ENCODE peak calls at places on chromosomes 6 and 20, in five cellular contexts. One of them, this sample, is unnamed.

GRCh38 chr20:31788578-31788977 is 30.6 kb upstream of the MYLK2 start:
- DNase-seq in IMR-90: peak
- DNase-seq in HepG2: no peak
- DNase-seq in K562: no peak
- DNase-seq in H1: no peak
- DNase-seq in this sample: peak

GRCh38 chr6:551405-551804 is 105.5 kb downstream of the HUS1B start:
- DNase-seq in IMR-90: peak
- DNase-seq in HepG2: peak
- DNase-seq in K562: peak
- DNase-seq in H1: peak
- DNase-seq in this sample: no peak

GRCh38 chr6:20814494-20814893 is 280.2 kb downstream of the CDKAL1 start:
- DNase-seq in HepG2: no peak
- DNase-seq in K562: no peak
- DNase-seq in IMR-90: no peak
- DNase-seq in H1: no peak
- DNase-seq in this sample: no peak

GRCh38 chr20:2301164-2301622 is 5.4 kb downstream of the TGM3 start:
- DNase-seq in H1: no peak
- DNase-seq in IMR-90: no peak
- DNase-seq in HepG2: peak
- DNase-seq in K562: peak
- DNase-seq in this sample: peak

GRCh38 chr20:7108929-7109328 is 341.4 kb downstream of the BMP2 start:
- DNase-seq in HepG2: no peak
- DNase-seq in H1: no peak
- DNase-seq in IMR-90: no peak
- DNase-seq in K562: no peak
- DNase-seq in this sample: no peak

GRCh38 chr6:167827588-167828324 is 1.0 kb downstream of the AFDN start:
- DNase-seq in HepG2: peak
- DNase-seq in H1: no peak
- DNase-seq in IMR-90: peak
- DNase-seq in K562: peak
- DNase-seq in this sample: peak

GRCh38 chr20:39019805-39020325 is 57.7 kb downstream of the DHX35 start:
- DNase-seq in K562: no peak
- DNase-seq in IMR-90: no peak
- DNase-seq in H1: no peak
- DNase-seq in HepG2: no peak
- DNase-seq in this sample: no peak

GRCh38 chr6:13517116-13517515 is 29.7 kb upstream of the GFOD1 start:
- DNase-seq in IMR-90: peak
- DNase-seq in K562: no peak
- DNase-seq in H1: no peak
- DNase-seq in HepG2: peak
- DNase-seq in this sample: no peak

GRCh38 chr6:27280540-27281000 is 31.5 kb downstream of the POM121L2 start:
- DNase-seq in IMR-90: no peak
- DNase-seq in K562: peak
- DNase-seq in H1: no peak
- DNase-seq in HepG2: peak
- DNase-seq in this sample: no peak

GRCh38 chr6:113122060-113122459 is 735.1 kb upstream of the MARCKS start:
- DNase-seq in K562: no peak
- DNase-seq in H1: peak
- DNase-seq in HepG2: peak
- DNase-seq in IMR-90: peak
- DNase-seq in this sample: peak

GRCh38 chr6:37209461-37210205 is 39.7 kb downstream of the PIM1 start:
- DNase-seq in HepG2: no peak
- DNase-seq in IMR-90: no peak
- DNase-seq in K562: no peak
- DNase-seq in H1: no peak
- DNase-seq in this sample: no peak

GRCh38 chr20:47782920-47783552 is 2.2 kb downstream of the SULF2 start:
- DNase-seq in H1: no peak
- DNase-seq in HepG2: peak
- DNase-seq in IMR-90: no peak
- DNase-seq in K562: no peak
- DNase-seq in this sample: peak

GRCh38 chr6:168150551-168151444 is 71.8 kb upstream of the FRMD1 start:
- DNase-seq in K562: no peak
- DNase-seq in HepG2: no peak
- DNase-seq in H1: no peak
- DNase-seq in IMR-90: no peak
- DNase-seq in this sample: peak

GRCh38 chr6:4057036-4057435 is 21.9 kb downstream of the FAM217A start:
- DNase-seq in H1: no peak
- DNase-seq in HepG2: no peak
- DNase-seq in IMR-90: no peak
- DNase-seq in K562: no peak
- DNase-seq in this sample: no peak

GRCh38 chr6:43761666-43762409 is 8.2 kb upstream of the VEGFA start:
- DNase-seq in H1: no peak
- DNase-seq in IMR-90: no peak
- DNase-seq in HepG2: no peak
- DNase-seq in K562: no peak
- DNase-seq in this sample: no peak

GRCh38 chr6:154399097-154399496 is 42.5 kb upstream of the IPCEF1 start:
- DNase-seq in K562: no peak
- DNase-seq in HepG2: no peak
- DNase-seq in H1: no peak
- DNase-seq in IMR-90: peak
- DNase-seq in this sample: no peak

GRCh38 chr6:26553264-26553738 is 15.1 kb downstream of the HMGN4 start:
- DNase-seq in K562: peak
- DNase-seq in IMR-90: peak
- DNase-seq in H1: no peak
- DNase-seq in HepG2: peak
- DNase-seq in this sample: no peak

GRCh38 chr20:64065973-64066341 is 3.0 kb downstream of the TCEA2 start:
- DNase-seq in H1: no peak
- DNase-seq in IMR-90: peak
- DNase-seq in K562: peak
- DNase-seq in HepG2: no peak
- DNase-seq in this sample: no peak

GRCh38 chr6:168393126-168393870 is 47.7 kb upstream of the SMOC2 start:
- DNase-seq in IMR-90: no peak
- DNase-seq in K562: no peak
- DNase-seq in H1: no peak
- DNase-seq in HepG2: no peak
- DNase-seq in this sample: no peak

GRCh38 chr6:25900843-25901242 is 26.8 kb upstream of the SLC17A3 start:
- DNase-seq in H1: no peak
- DNase-seq in K562: no peak
- DNase-seq in HepG2: peak
- DNase-seq in IMR-90: no peak
- DNase-seq in this sample: no peak

GRCh38 chr6:165662671-165663282 is at the start of gene PDE10A:
- DNase-seq in K562: no peak
- DNase-seq in IMR-90: peak
- DNase-seq in H1: no peak
- DNase-seq in HepG2: no peak
- DNase-seq in this sample: peak

GRCh38 chr6:117448732-117449131 is 23.0 kb upstream of the ROS1 start:
- DNase-seq in K562: no peak
- DNase-seq in IMR-90: peak
- DNase-seq in HepG2: no peak
- DNase-seq in H1: no peak
- DNase-seq in this sample: peak

GRCh38 chr6:21603516-21603952 is 10.0 kb downstream of the SOX4 start:
- DNase-seq in K562: no peak
- DNase-seq in H1: no peak
- DNase-seq in IMR-90: no peak
- DNase-seq in HepG2: no peak
- DNase-seq in this sample: no peak

GRCh38 chr20:64177420-64177783 is 13.2 kb downstream of the MYT1 start:
- DNase-seq in IMR-90: no peak
- DNase-seq in K562: no peak
- DNase-seq in H1: no peak
- DNase-seq in HepG2: no peak
- DNase-seq in this sample: no peak

GRCh38 chr6:30341728-30342127 is 3.2 kb upstream of the RPP21 start:
- DNase-seq in HepG2: no peak
- DNase-seq in K562: no peak
- DNase-seq in IMR-90: no peak
- DNase-seq in H1: no peak
- DNase-seq in this sample: no peak

GRCh38 chr6:1917628-1918371 is 308.1 kb downstream of the FOXC1 start:
- DNase-seq in H1: peak
- DNase-seq in IMR-90: peak
- DNase-seq in K562: no peak
- DNase-seq in HepG2: peak
- DNase-seq in this sample: peak

DNA sequence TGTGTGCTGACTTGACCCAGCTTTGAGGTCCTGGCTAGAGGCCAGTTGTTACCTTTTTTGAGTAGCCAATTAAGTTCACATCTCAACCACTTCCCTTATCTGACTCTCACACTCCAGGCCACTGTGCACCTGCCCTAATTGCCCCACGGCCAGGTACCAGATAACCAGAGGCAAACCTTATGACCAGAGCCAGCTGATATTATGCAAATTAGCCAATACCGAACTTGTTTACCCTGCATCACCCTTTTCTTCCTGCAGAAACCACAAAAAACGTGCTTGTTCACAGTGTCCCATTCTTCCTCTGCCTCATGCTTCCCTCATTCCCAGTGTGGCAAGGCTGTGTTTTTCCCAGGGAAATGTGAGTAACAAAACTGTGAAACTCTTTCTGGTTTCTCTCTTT is 89.3 kb downstream of the HTR1B start:
- DNase-seq in K562: no peak
- DNase-seq in IMR-90: no peak
- DNase-seq in H1: no peak
- DNase-seq in HepG2: no peak
- DNase-seq in this sample: no peak
- TF ChIP-seq MAFK in K562: no peak
- TF ChIP-seq MAFK in IMR-90: no peak
- TF ChIP-seq MAFK in H1: no peak
- TF ChIP-seq MAFK in HepG2: no peak
- TF ChIP-seq MAFK in this sample: no peak

GRCh38 chr6:46130665-46131064 is 876 bp downstream of the ENPP4 start:
- DNase-seq in HepG2: no peak
- DNase-seq in IMR-90: no peak
- DNase-seq in H1: no peak
- DNase-seq in K562: no peak
- DNase-seq in this sample: no peak
- TF ChIP-seq MAFK in HepG2: no peak
- TF ChIP-seq MAFK in IMR-90: no peak
- TF ChIP-seq MAFK in H1: no peak
- TF ChIP-seq MAFK in K562: no peak
- TF ChIP-seq MAFK in this sample: no peak

GRCh38 chr6:98054453-98054852 is 771.4 kb upstream of the MMS22L start:
- DNase-seq in HepG2: no peak
- DNase-seq in K562: no peak
- DNase-seq in H1: no peak
- DNase-seq in IMR-90: peak
- DNase-seq in this sample: no peak
- TF ChIP-seq MAFK in HepG2: no peak
- TF ChIP-seq MAFK in K562: no peak
- TF ChIP-seq MAFK in H1: no peak
- TF ChIP-seq MAFK in IMR-90: no peak
- TF ChIP-seq MAFK in this sample: no peak

GRCh38 chr20:33883164-33883563 is 72.0 kb downstream of the CHMP4B start:
- DNase-seq in H1: no peak
- DNase-seq in HepG2: no peak
- DNase-seq in K562: no peak
- DNase-seq in IMR-90: no peak
- DNase-seq in this sample: no peak
- TF ChIP-seq MAFK in H1: no peak
- TF ChIP-seq MAFK in HepG2: no peak
- TF ChIP-seq MAFK in K562: no peak
- TF ChIP-seq MAFK in IMR-90: no peak
- TF ChIP-seq MAFK in this sample: no peak

GRCh38 chr6:6749791-6750434 is 161.4 kb downstream of the LY86 start:
- DNase-seq in HepG2: peak
- DNase-seq in IMR-90: peak
- DNase-seq in H1: no peak
- DNase-seq in K562: peak
- DNase-seq in this sample: peak

GRCh38 chr6:6752129-6752528 is 163.6 kb downstream of the LY86 start:
- DNase-seq in H1: no peak
- DNase-seq in HepG2: no peak
- DNase-seq in K562: no peak
- DNase-seq in IMR-90: peak
- DNase-seq in this sample: no peak

GRCh38 chr6:6751615-6752014 is 163.1 kb downstream of the LY86 start:
- DNase-seq in K562: peak
- DNase-seq in IMR-90: no peak
- DNase-seq in HepG2: no peak
- DNase-seq in H1: no peak
- DNase-seq in this sample: no peak

GRCh38 chr6:6753301-6753700 is 164.8 kb downstream of the LY86 start:
- DNase-seq in IMR-90: no peak
- DNase-seq in K562: no peak
- DNase-seq in H1: no peak
- DNase-seq in HepG2: no peak
- DNase-seq in this sample: no peak

DNA sequence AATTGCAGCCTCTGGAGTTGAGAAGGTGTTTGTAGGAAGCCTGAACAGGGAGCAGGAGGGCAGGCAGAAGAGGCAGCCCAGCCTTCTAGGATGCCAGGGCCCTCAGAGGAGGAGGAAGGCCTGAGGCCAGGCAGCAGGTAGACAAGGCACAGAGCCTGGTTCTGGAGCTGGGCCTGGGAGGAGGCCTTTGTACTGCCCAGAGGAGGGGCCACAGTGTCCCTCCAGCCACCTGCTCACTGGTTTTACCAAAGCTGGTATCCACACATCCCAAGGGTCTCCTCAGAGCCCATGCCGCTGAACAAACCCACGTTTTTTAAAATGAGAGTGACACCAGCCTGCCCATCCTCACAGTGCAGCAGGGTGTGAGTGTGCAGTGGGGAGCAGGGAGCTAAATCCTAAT is 162.7 kb downstream of the LY86 start:
- DNase-seq in HepG2: no peak
- DNase-seq in IMR-90: no peak
- DNase-seq in H1: no peak
- DNase-seq in K562: no peak
- DNase-seq in this sample: no peak
- TF ChIP-seq MAFK in HepG2: no peak
- TF ChIP-seq MAFK in IMR-90: no peak
- TF ChIP-seq MAFK in H1: no peak
- TF ChIP-seq MAFK in K562: no peak
- TF ChIP-seq MAFK in this sample: no peak

DNA sequence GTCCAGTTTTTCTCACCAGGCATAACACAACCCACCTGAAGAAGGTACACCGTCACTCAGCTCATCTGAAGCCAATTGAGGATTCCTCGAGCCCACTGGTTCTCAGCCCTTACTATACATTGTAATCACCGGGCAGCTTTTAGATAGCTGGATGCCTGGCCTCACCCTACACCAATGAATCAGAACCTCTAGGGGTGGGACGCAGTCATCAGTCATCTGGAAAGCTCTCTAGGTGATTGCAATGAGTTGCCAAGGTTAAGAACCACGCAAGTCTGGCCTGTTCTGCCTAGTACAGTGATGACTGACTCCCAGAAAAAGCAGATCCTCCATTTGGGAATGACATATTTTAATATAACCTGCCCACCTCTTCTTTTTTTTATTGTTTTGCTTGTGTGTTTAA is 41.1 kb downstream of the MC3R start:
- DNase-seq in K562: no peak
- DNase-seq in HepG2: no peak
- DNase-seq in IMR-90: no peak
- DNase-seq in H1: no peak
- DNase-seq in this sample: no peak
- TF ChIP-seq MAFK in K562: no peak
- TF ChIP-seq MAFK in HepG2: no peak
- TF ChIP-seq MAFK in IMR-90: no peak
- TF ChIP-seq MAFK in H1: no peak
- TF ChIP-seq MAFK in this sample: no peak